ENCODE peak calls at places on chromosome 10, in seven cellular contexts. V is CD8-positive, alpha-beta T cell; L is A549; R is left ventricle myocardium inferior; X is psoas muscle; I is SJSA1; J is fibroblast of lung. Z is an unnamed sample. For H3K9me3, the result is how much of the 10 kb centered on the place peaks cover.

GRCh38 chr10:51937736-51938135 is 238.3 kb upstream of the CSTF2T start:
- DNase-seq in L (no peak), R (no peak), J (peak), V (no peak), I (no peak), X (no peak), Z (no peak)

GRCh38 chr10:19788075-19788686 is 28.1 kb upstream of the PLXDC2 start:
- DNase-seq in R (no peak), J (peak), I (no peak), X (no peak), V (no peak), L (peak), Z (no peak)

GRCh38 chr10:114174462-114175190 is 623 bp upstream of the CCDC186 start:
- DNase-seq in I (no peak), R (peak), V (no peak), L (peak), J (peak), X (peak), Z (no peak)

GRCh38 chr10:114043532-114044250 is at the start of gene ADRB1:
- DNase-seq in X (peak), J (peak), L (peak), I (peak), V (peak), R (peak), Z (no peak)

GRCh38 chr10:110474017-110474416 is 23.7 kb upstream of the DUSP5 start:
- DNase-seq in L (no peak), V (no peak), X (no peak), J (no peak), R (no peak), I (no peak), Z (no peak)

GRCh38 chr10:43760514-43760913 is 111.8 kb upstream of the ZNF32 start:
- DNase-seq in R (no peak), J (no peak), V (no peak), L (no peak), X (no peak), I (no peak), Z (no peak)

GRCh38 chr10:96096958-96097357 is 33.1 kb upstream of the ZNF518A start:
- DNase-seq in R (no peak), J (no peak), V (no peak), X (no peak), I (no peak), L (no peak), Z (no peak)

GRCh38 chr10:4720463-4720862 is 105.5 kb upstream of the AKR1E2 start:
- DNase-seq in I (no peak), R (no peak), L (no peak), V (no peak), J (peak), X (no peak), Z (no peak)

GRCh38 chr10:119620241-119620753 is 23.5 kb upstream of the TIAL1 start:
- DNase-seq in L (no peak), R (no peak), J (peak), X (no peak), V (no peak), I (no peak), Z (no peak)

GRCh38 chr10:43339136-43339535 is 32.3 kb upstream of the FXYD4 start:
- DNase-seq in V (no peak), J (no peak), I (no peak), L (no peak), X (no peak), R (no peak), Z (no peak)

GRCh38 chr10:46555713-46556514 is 544 bp downstream of the GPRIN2 start:
- DNase-seq in I (peak), J (no peak), V (peak), R (peak), L (peak), X (peak), Z (no peak)

GRCh38 chr10:80488539-80489066 is 34.5 kb downstream of the TSPAN14 start:
- DNase-seq in R (no peak), L (no peak), I (no peak), V (no peak), X (no peak), J (no peak), Z (no peak)

GRCh38 chr10:72336259-72337038 is 18.3 kb downstream of the DNAJB12 start:
- DNase-seq in L (no peak), J (no peak), X (no peak), I (no peak), V (no peak), R (peak), Z (no peak)

GRCh38 chr10:77253037-77253436 is 384.6 kb downstream of the KCNMA1 start:
- DNase-seq in I (no peak), J (no peak), R (no peak), L (no peak), X (no peak), V (no peak), Z (no peak)

DNA sequence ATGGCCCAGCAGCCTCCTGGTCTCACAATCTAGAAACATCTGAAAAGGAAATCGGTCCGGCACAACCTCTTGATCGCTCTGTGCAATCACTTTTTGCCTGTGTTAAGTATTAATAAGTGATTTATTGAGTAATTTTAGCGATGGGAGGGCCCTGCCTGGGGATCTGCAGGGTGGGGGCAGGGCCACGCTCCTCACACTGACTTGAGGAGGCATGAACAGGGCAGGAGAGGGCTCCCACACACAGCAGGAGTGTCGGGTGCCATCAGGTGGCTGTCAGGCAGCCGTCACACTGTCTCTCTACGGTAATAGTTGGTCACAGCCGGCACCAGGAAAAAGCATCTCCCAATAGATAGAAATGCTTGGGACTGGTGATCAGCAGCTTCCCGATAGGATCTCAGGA is 264.7 kb downstream of the ADARB2 start:
- DNase-seq in X (no peak), R (no peak), V (no peak), L (no peak), J (no peak), I (no peak), Z (no peak)
- H3K9me3 ChIP-seq in X (under half), R (under half), V (under half), L (under half), J (under half), I (under half), Z (under half)

DNA sequence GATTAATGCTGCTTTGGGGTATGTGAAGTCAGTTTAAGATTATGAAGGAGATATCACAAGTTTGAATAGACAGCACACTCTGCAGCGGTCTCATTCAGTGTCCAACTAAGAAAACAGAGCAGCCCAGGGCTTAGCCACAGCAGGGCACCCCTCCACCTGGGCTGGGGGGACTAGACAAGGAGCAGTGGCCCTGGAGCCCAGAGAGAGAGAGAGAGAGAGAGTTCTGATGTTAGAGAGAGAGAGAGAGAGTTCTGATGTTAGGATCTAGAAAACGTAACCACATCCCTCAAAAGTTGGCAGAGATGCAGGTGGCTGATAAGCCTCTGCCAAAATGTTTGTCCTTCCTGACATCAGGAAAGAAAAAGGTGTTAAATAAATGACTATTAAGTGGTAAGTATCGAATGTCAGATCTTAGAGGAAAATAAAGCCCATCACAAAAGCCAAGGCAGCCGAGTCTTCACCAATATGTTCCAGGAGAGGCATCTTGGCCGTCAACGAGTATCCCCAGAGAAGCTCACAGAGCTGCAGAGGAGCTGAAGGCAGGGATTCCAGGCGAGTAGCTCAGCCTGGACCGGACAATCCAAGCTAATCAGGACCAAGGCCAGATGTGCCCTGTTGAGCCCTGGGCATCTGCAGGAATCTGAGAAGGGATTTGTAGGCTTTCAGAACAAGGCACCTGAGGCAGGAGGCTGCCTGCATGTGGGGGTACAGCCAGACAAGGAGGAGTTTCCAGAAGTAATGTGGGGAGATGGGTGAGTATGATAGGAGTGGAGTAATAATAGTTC is 150.1 kb upstream of the TCF7L2 start:
- DNase-seq in J (no peak), I (no peak), R (no peak), V (no peak), X (no peak), L (no peak), Z (no peak)
- H3K9me3 ChIP-seq in J (under half), I (under half), R (under half), V (under half), X (under half), L (under half), Z (under half)

GRCh38 chr10:37639200-37639599 is 218.2 kb downstream of the ZNF248 start:
- DNase-seq in L (no peak), R (no peak), J (no peak), V (no peak), I (no peak), X (no peak), Z (no peak)
- H3K9me3 ChIP-seq in L (under half), R (under half), J (under half), V (under half), I (under half), X (under half), Z (under half)

DNA sequence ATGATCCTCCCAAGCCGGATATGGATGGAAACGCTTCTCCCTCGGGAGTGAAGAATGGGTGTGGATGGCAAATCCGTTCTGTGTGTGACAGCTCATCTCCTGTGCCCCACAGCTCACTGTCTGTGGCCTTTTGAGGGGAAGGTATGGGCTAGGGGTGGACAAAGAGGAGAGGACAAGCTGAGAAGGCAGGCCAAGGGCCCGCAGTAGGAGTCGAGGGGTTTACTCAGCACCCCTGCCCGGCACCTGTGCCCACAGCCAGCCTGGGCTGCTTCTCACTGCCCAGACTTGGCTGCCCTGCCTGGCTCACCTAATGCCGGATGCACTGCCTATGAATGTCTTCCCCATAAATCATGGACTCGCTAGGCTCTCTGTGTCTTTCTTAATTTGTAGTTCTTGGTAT is 503.8 kb downstream of the TCERG1L start:
- DNase-seq in R (no peak), J (no peak), V (no peak), L (no peak), I (no peak), X (no peak), Z (no peak)
- H3K9me3 ChIP-seq in R (under half), J (under half), V (under half), L (under half), I (under half), X (under half), Z (under half)

DNA sequence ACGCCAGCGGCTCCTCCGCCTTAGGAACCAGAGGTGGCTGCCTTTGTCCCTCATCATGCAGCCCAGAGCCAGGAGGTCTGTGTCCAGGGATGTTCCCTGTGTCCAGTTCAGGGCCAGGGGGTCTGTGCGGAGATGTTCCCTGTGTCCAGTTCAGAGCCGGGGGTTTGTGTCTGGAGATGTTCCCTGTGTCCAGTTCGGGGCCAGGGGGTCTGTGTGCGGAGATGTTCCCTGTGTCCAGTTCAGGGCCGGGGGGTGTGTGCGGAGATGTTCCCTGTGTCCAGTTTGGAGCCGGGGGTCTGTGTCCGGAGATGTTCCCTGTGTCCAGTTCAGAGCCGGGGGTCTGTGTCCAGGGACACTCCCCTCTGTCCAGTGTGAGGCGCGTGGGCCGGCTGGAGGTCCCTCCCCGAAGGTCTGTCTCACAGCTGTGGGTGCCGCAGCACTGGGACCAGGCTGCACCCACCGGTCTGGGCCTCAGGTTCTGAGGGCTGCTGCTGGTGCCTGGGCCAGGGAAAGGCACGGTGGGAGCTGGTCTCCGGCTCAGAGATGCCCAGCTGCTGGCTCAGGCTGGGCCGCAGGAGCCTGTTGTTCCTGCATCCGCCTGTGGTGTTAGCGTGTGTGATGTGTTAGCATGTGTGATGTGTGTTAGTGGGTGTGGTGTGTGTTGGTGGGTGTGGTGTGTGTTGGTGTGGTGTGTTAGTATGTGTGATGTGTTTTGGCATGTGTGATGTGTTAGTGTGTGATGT is 67.9 kb upstream of the CFAP46 start:
- DNase-seq in R (no peak), L (no peak), X (no peak), J (no peak), I (no peak), V (no peak), Z (no peak)
- H3K9me3 ChIP-seq in R (under half), L (under half), X (under half), J (under half), I (under half), V (under half), Z (under half)

DNA sequence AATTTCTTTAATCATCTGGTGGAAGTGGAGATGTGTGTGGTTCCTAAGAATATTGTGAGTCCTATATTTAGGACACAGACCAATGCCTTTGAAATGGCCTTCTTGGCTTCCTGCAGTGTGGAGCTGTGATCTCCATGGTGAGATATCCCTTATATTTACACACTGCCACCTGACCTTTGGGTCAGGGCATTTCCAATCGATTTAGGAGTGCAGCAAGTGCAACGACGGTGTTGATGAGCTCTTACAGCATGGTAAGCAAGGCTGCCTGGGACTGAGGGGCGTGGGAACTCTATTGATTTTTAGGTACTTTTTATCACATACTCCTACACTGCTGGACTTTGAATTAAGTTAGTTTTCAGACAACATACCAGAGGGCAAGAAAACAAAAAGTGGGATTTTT is 146.0 kb downstream of the NRG3 start:
- DNase-seq in L (no peak), I (no peak), X (no peak), V (no peak), R (no peak), J (no peak), Z (no peak)
- H3K9me3 ChIP-seq in L (under half), I (under half), X (under half), V (under half), R (under half), J (under half), Z (under half)

GRCh38 chr10:1211844-1212570 is 155.8 kb downstream of the WDR37 start:
- DNase-seq in J (no peak), X (no peak), R (no peak), V (no peak), L (no peak), I (peak), Z (no peak)
- H3K9me3 ChIP-seq in J (under half), X (under half), R (under half), V (under half), L (under half), I (under half), Z (under half)

DNA sequence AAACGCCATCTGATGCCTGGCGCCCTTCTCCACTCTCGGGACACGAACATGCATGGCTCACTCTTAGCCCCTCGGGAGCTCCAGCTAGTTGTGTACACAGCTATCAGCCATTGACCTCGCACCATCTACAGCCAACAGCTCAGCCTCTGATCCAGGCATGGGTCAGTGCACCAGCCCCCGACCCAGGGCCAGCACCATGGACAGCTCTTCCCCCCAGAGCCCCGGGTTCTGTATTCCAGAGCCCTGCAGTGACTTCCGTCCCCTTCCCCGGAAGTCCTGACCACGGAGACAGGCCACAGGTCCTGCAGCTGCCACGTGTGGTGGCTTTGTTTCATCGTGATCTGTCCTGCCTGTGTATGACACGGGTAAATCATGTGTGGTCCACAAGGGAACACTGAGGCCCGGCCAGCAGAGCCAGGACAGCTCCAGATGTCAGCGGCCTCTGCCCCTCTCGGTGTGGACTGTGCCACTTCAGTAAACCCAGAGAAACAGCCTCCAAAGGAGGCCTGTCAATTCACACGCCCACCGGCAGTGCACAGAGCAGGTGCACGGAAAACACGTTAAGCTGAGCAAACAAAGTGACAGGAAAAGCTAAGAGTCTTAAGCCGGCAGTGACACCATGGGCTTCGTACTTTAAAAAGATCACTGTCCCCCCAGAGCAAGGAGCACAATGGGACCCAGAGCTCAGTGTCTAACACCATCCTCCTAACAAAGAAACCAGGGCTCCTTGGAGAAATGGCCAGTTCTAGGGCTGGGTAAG is 13.0 kb downstream of the STK32C start:
- DNase-seq in J (no peak), V (no peak), I (no peak), R (peak), L (no peak), X (no peak), Z (no peak)
- H3K9me3 ChIP-seq in J (under half), V (under half), I (under half), R (under half), L (under half), X (under half), Z (under half)

Z was measured in T-helper 17 cell.